ENCODE peak calls at places on chromosomes 4 and X, in seven cellular contexts. One of them, this sample, is unnamed.

GRCh38 chrX:8139713-8140112 is 31.4 kb downstream of the VCX2 start:
- DNase-seq in activated naive CD4-positive, alpha-beta T cell treated with anti-CD3 and anti-CD28 coated beads for 36 hours: no peak
- DNase-seq in dorsolateral prefrontal cortex: no peak
- DNase-seq in NCI-H1436: no peak
- DNase-seq in activated gamma-delta T cell: no peak
- DNase-seq in astrocyte of the spinal cord: peak; percentile 36
- DNase-seq in non-pigmented ciliary epithelial cell: peak; percentile 35
- DNase-seq in this sample: no peak

GRCh38 chr4:7030856-7031255 is 12.3 kb upstream of the TADA2B start:
- DNase-seq in dorsolateral prefrontal cortex: no peak
- DNase-seq in non-pigmented ciliary epithelial cell: no peak
- DNase-seq in activated gamma-delta T cell: no peak
- DNase-seq in activated naive CD4-positive, alpha-beta T cell treated with anti-CD3 and anti-CD28 coated beads for 36 hours: no peak
- DNase-seq in astrocyte of the spinal cord: no peak
- DNase-seq in NCI-H1436: no peak
- DNase-seq in this sample: no peak

GRCh38 chrX:118523920-118524319 is 28.3 kb downstream of the DOCK11 start:
- DNase-seq in astrocyte of the spinal cord: no peak
- DNase-seq in activated gamma-delta T cell: no peak
- DNase-seq in non-pigmented ciliary epithelial cell: no peak
- DNase-seq in NCI-H1436: no peak
- DNase-seq in activated naive CD4-positive, alpha-beta T cell treated with anti-CD3 and anti-CD28 coated beads for 36 hours: peak; percentile 50
- DNase-seq in dorsolateral prefrontal cortex: no peak
- DNase-seq in this sample: no peak

GRCh38 chr4:2077537-2078460 is 18.7 kb downstream of the NAT8L start:
- DNase-seq in astrocyte of the spinal cord: no peak
- DNase-seq in non-pigmented ciliary epithelial cell: no peak
- DNase-seq in NCI-H1436: no peak
- DNase-seq in activated gamma-delta T cell: no peak
- DNase-seq in dorsolateral prefrontal cortex: no peak
- DNase-seq in activated naive CD4-positive, alpha-beta T cell treated with anti-CD3 and anti-CD28 coated beads for 36 hours: no peak
- DNase-seq in this sample: no peak

GRCh38 chr4:140012688-140013087 is 141.3 kb downstream of the MAML3 start:
- DNase-seq in NCI-H1436: no peak
- DNase-seq in activated gamma-delta T cell: no peak
- DNase-seq in dorsolateral prefrontal cortex: peak; percentile 25
- DNase-seq in non-pigmented ciliary epithelial cell: peak; percentile 78
- DNase-seq in activated naive CD4-positive, alpha-beta T cell treated with anti-CD3 and anti-CD28 coated beads for 36 hours: peak; percentile 69
- DNase-seq in astrocyte of the spinal cord: peak; percentile 89
- DNase-seq in this sample: peak; percentile 72

GRCh38 chrX:140480765-140481164 is 24.1 kb downstream of the SOX3 start:
- DNase-seq in NCI-H1436: no peak
- DNase-seq in activated gamma-delta T cell: no peak
- DNase-seq in activated naive CD4-positive, alpha-beta T cell treated with anti-CD3 and anti-CD28 coated beads for 36 hours: no peak
- DNase-seq in non-pigmented ciliary epithelial cell: peak; percentile 57
- DNase-seq in dorsolateral prefrontal cortex: no peak
- DNase-seq in astrocyte of the spinal cord: peak; percentile 85
- DNase-seq in this sample: peak; percentile 17

GRCh38 chr4:184911310-184911709 is 85.5 kb upstream of the ACSL1 start:
- DNase-seq in non-pigmented ciliary epithelial cell: no peak
- DNase-seq in astrocyte of the spinal cord: peak; percentile 5
- DNase-seq in activated gamma-delta T cell: no peak
- DNase-seq in activated naive CD4-positive, alpha-beta T cell treated with anti-CD3 and anti-CD28 coated beads for 36 hours: peak; percentile 50
- DNase-seq in dorsolateral prefrontal cortex: no peak
- DNase-seq in NCI-H1436: no peak
- DNase-seq in this sample: peak; percentile 77

GRCh38 chr4:82515705-82516104 is 46.1 kb downstream of the TMEM150C start:
- DNase-seq in non-pigmented ciliary epithelial cell: no peak
- DNase-seq in activated gamma-delta T cell: no peak
- DNase-seq in NCI-H1436: no peak
- DNase-seq in astrocyte of the spinal cord: peak; percentile 96
- DNase-seq in dorsolateral prefrontal cortex: no peak
- DNase-seq in activated naive CD4-positive, alpha-beta T cell treated with anti-CD3 and anti-CD28 coated beads for 36 hours: no peak
- DNase-seq in this sample: peak; percentile 28

GRCh38 chr4:155248002-155248896 is 39.8 kb downstream of the NPY2R start:
- DNase-seq in NCI-H1436: no peak
- DNase-seq in activated naive CD4-positive, alpha-beta T cell treated with anti-CD3 and anti-CD28 coated beads for 36 hours: no peak
- DNase-seq in astrocyte of the spinal cord: peak; percentile 1
- DNase-seq in dorsolateral prefrontal cortex: no peak
- DNase-seq in activated gamma-delta T cell: no peak
- DNase-seq in non-pigmented ciliary epithelial cell: no peak
- DNase-seq in this sample: peak; percentile 0

GRCh38 chr4:156725257-156725656 is 246.3 kb downstream of the PDGFC start:
- DNase-seq in activated naive CD4-positive, alpha-beta T cell treated with anti-CD3 and anti-CD28 coated beads for 36 hours: no peak
- DNase-seq in non-pigmented ciliary epithelial cell: no peak
- DNase-seq in astrocyte of the spinal cord: no peak
- DNase-seq in NCI-H1436: no peak
- DNase-seq in activated gamma-delta T cell: no peak
- DNase-seq in dorsolateral prefrontal cortex: no peak
- DNase-seq in this sample: no peak

GRCh38 chr4:80125252-80126177 is 52.5 kb upstream of the ANTXR2 start:
- DNase-seq in dorsolateral prefrontal cortex: no peak
- DNase-seq in activated gamma-delta T cell: no peak
- DNase-seq in non-pigmented ciliary epithelial cell: no peak
- DNase-seq in astrocyte of the spinal cord: peak; percentile 55
- DNase-seq in NCI-H1436: no peak
- DNase-seq in activated naive CD4-positive, alpha-beta T cell treated with anti-CD3 and anti-CD28 coated beads for 36 hours: peak; percentile 39
- DNase-seq in this sample: peak; percentile 74

GRCh38 chr4:181281451-181281850 is 961.8 kb upstream of the TENM3 start:
- DNase-seq in dorsolateral prefrontal cortex: no peak
- DNase-seq in astrocyte of the spinal cord: no peak
- DNase-seq in activated naive CD4-positive, alpha-beta T cell treated with anti-CD3 and anti-CD28 coated beads for 36 hours: no peak
- DNase-seq in NCI-H1436: no peak
- DNase-seq in activated gamma-delta T cell: no peak
- DNase-seq in non-pigmented ciliary epithelial cell: no peak
- DNase-seq in this sample: no peak

This sample was measured in myocyte.